ENCODE peak calls at places on chromosomes 16 and 17, in nine cellular contexts. R, T, D, M, P, V, E, F and H are unnamed samples.

GRCh38 chr16:15667091-15667742 is 17.2 kb downstream of the NDE1 start:
- DNase-seq in P (no peak), D (no peak), R (no peak), F (no peak), E (no peak), M (no peak), V (no peak), T (no peak), H (no peak)

GRCh38 chr16:50303605-50304466 is 37.5 kb downstream of the ADCY7 start:
- DNase-seq in D (peak; percentile 17), F (no peak), V (peak; percentile 81), R (no peak), T (peak; percentile 64), M (peak; percentile 62), P (no peak), E (no peak), H (no peak)

GRCh38 chr16:2751577-2752034 is 832 bp upstream of the SRRM2 start:
- DNase-seq in F (no peak), T (peak; percentile 55), E (no peak), P (no peak), R (no peak), D (no peak), V (no peak), M (peak; percentile 59), H (no peak)

GRCh38 chr17:48439875-48440505 is 10.0 kb upstream of the SKAP1 start:
- DNase-seq in F (no peak), T (no peak), D (no peak), E (no peak), P (no peak), M (no peak), R (no peak), V (no peak), H (peak; percentile 52)

GRCh38 chr17:79992657-79993389 is 42.8 kb downstream of the TBC1D16 start:
- DNase-seq in P (no peak), V (no peak), R (no peak), M (no peak), T (no peak), D (no peak), F (no peak), E (no peak), H (no peak)

GRCh38 chr16:86396918-86397317 is 113.4 kb upstream of the FOXF1 start:
- DNase-seq in V (no peak), P (no peak), D (peak; percentile 91), F (no peak), T (peak; percentile 95), M (no peak), E (no peak), R (peak; percentile 65), H (no peak)

GRCh38 chr17:75654176-75654575 is 12.8 kb downstream of the RECQL5 start:
- DNase-seq in E (no peak), T (peak; percentile 28), D (no peak), V (no peak), P (no peak), M (no peak), F (no peak), R (no peak), H (no peak)

GRCh38 chr16:86755571-86756006 is 177.2 kb downstream of the FOXL1 start:
- DNase-seq in D (no peak), P (no peak), R (no peak), T (no peak), F (no peak), E (no peak), M (no peak), V (no peak), H (no peak)

GRCh38 chr16:14011846-14012245 is 59.3 kb upstream of the MRTFB start:
- DNase-seq in T (no peak), E (no peak), P (no peak), R (no peak), D (peak; percentile 40), V (no peak), M (no peak), F (no peak), H (no peak)

GRCh38 chr17:19386276-19386863 is 620 bp downstream of the MFAP4 start:
- DNase-seq in P (peak; percentile 74), R (no peak), M (peak; percentile 81), E (peak; percentile 28), T (peak; percentile 94), V (peak; percentile 83), D (peak; percentile 88), F (no peak), H (no peak)

GRCh38 chr17:49995055-49995738 is at the start of gene DLX3:
- DNase-seq in V (peak; percentile 89), F (no peak), P (peak; percentile 76), M (peak; percentile 65), E (no peak), T (peak; percentile 86), R (peak; percentile 12), D (peak; percentile 63), H (peak; percentile 32)

GRCh38 chr17:59145571-59146096 is 9.4 kb downstream of the SKA2 start:
- DNase-seq in F (no peak), R (no peak), D (no peak), M (no peak), T (no peak), V (no peak), P (no peak), E (no peak), H (no peak)

GRCh38 chr16:68227850-68228553 is 7.9 kb downstream of the ESRP2 start:
- DNase-seq in T (peak; percentile 64), E (no peak), P (no peak), F (no peak), V (no peak), R (no peak), D (no peak), M (no peak), H (no peak)

GRCh38 chr16:12951392-12951791 is 50.0 kb downstream of the SHISA9 start:
- DNase-seq in M (no peak), V (no peak), T (no peak), P (no peak), E (no peak), D (no peak), F (no peak), R (no peak), H (no peak)

GRCh38 chr17:48612854-48613691 is 2.0 kb downstream of the HOXB8 start:
- DNase-seq in V (no peak), M (peak; percentile 58), D (no peak), F (no peak), E (no peak), T (no peak), P (no peak), R (no peak), H (no peak)

GRCh38 chr16:22684282-22685161 is 129.4 kb upstream of the HS3ST2 start:
- DNase-seq in R (no peak), D (peak; percentile 52), F (no peak), T (no peak), M (no peak), P (no peak), E (no peak), V (no peak), H (no peak)

DNA sequence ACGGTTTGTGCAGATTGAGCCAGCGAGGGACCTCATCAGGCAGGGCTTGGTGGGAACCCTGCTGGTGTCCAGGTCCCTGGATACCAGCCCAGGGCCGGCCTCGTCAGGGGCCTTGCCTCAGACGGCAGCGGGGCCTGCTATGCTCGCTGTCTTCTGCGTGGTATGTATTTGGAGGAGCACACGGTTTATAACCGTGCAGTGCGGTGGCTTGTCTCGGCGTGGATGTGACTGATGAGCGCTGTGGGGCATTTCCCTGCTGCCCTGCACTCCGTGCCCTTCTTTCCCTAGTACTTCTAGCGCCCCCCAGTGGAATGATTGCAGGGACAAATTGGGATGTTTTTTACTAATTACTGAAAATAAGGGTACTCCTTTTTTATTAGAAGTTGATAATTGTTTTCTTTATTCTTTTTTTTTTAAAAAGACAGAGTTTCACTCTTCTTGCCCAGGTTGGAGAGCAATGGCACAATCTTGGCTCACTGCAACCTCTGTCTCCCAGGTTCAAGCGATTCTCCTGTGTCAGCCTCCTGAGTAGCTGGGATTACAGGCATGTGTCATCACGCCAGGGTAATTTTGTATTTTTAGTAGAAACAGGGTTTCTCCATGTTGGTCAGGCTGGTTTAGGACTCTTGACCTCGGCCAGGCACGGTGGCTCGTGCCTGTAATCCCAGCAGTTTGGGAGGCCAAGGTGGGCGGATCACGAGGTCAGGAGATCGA is 15.3 kb downstream of the TBCD start:
- DNase-seq in V (no peak), R (no peak), F (peak; percentile 38), P (no peak), T (no peak), E (no peak), D (peak; percentile 42), M (no peak), H (no peak)
- TF ChIP-seq CTCF in V (peak; percentile 58), R (peak; percentile 44), F (peak; percentile 62), P (no peak), T (peak; percentile 43), E (peak; percentile 71), D (peak; percentile 63), M (no peak), H (peak; percentile 73)

GRCh38 chr17:28743243-28744103 is at the start of gene TRAF4:
- DNase-seq in T (peak; percentile 86), R (no peak), M (peak; percentile 90), E (no peak), V (peak; percentile 93), P (peak; percentile 69), D (peak; percentile 92), F (peak; percentile 79), H (peak; percentile 69)
- H3K4me3 ChIP-seq in T (peak within 1 kb of the TSS; percentile 78), R (peak within 1 kb of the TSS; percentile 93), M (peak within 1 kb of the TSS; percentile 75), E (peak within 1 kb of the TSS; percentile 59), V (peak within 1 kb of the TSS; percentile 77), P (peak within 1 kb of the TSS; percentile 37), D (peak within 1 kb of the TSS; percentile 88), F (peak within 1 kb of the TSS; percentile 82), H (peak within 1 kb of the TSS; percentile 94)

DNA sequence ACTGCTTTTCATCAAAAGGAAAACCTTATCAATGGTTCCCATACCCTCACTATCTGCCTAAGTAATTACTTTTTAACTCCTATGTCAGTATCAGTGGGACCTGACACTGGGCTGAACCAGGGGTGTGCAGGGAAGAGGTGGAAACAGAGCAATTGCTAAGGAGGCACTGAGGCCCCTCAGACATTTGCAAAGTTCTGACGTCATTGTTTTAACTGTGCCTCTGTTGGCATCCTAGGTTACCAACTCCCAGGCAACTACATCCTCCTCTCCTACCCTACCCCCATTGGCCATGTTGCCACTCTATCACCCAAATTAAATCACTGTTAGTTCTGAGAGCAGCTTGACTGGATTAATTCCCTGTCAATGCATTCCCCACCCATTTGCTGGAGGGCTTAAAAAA is 8.0 kb upstream of the WWOX start:
- DNase-seq in R (no peak), T (no peak), F (no peak), P (no peak), M (no peak), V (no peak), E (no peak), D (no peak), H (no peak)
- TF ChIP-seq CTCF in R (no peak), T (no peak), F (no peak), P (no peak), M (no peak), V (no peak), E (no peak), D (no peak), H (no peak)

DNA sequence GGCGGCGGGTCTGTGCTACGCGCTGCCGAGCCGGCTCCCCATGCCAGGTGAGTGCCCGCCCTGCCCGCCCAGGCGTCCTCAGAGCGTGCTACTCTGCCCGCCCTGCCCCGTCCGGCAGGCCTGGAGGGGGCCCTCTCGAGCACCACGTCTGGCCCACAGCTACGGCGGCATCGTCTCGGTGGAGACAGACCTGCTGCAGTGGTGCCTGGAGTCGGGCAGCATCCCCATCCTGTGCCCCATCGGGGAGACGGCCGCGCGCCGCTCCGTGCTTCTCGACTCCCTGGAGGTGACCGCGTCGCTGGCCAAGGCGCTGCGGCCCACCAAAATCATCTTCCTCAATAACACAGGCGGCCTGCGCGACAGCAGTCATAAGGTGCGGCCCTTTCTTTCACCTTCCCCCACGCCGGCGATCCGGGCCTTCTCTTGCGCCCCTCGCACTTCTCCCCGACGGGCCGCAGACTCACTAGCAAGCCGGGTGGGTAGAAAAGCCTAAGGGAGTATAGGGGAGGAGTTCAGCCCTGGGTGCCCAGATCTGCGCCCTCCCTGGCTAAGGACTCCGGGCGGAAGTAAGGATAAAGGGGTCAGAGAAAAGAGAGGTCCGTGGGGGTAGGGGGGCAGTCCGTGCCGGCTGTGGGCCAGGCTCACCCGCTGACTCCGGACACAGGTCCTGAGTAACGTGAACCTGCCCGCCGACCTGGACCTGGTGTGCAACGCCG is 1.6 kb downstream of the NAGS start:
- DNase-seq in R (no peak), V (peak; percentile 85), E (no peak), M (peak; percentile 83), T (no peak), D (no peak), F (no peak), P (no peak), H (no peak)
- H3K4me3 ChIP-seq in R (peak overlapping the region; percentile 55), V (peak overlapping the region; percentile 64), E (peak overlapping the region; percentile 52), M (peak overlapping the region; percentile 24), T (peak overlapping the region; percentile 53), D (peak overlapping the region; percentile 74), F (peak overlapping the region; percentile 50), P (no peak overlapping the region), H (peak overlapping the region; percentile 70)